ENCODE peak calls at places on chromosomes 13 and 19, in four cellular contexts. J is A549, L is SK-N-SH, X is HCT116. H is an unnamed sample.

GRCh38 chr19:47109541-47110375 is 3.8 kb downstream of the ZC3H4 start:
- DNase-seq in L (no peak), X (no peak), J (no peak), H (peak)

GRCh38 chr13:49023441-49023840 is 47.7 kb downstream of the FNDC3A start:
- DNase-seq in L (no peak), J (no peak), X (peak), H (peak)

GRCh38 chr13:98647121-98647520 is 70.2 kb upstream of the STK24 start:
- DNase-seq in X (no peak), J (no peak), L (no peak), H (no peak)

GRCh38 chr19:48752511-48753365 is at the start of gene FUT1:
- DNase-seq in L (peak), J (no peak), X (peak), H (no peak)

GRCh38 chr13:37058801-37059135 is 720 bp downstream of the SUPT20H start:
- DNase-seq in J (peak), L (peak), X (no peak), H (no peak)

GRCh38 chr13:53073711-53074110 is 45.1 kb downstream of the OLFM4 start:
- DNase-seq in J (no peak), X (no peak), L (no peak), H (no peak)

GRCh38 chr13:61202042-61202441 is 213.6 kb downstream of the PCDH20 start:
- DNase-seq in L (no peak), X (no peak), J (no peak), H (no peak)

GRCh38 chr13:84255226-84255625 is 373.0 kb upstream of the SLITRK1 start:
- DNase-seq in J (no peak), X (no peak), L (no peak), H (no peak)

GRCh38 chr19:13023666-13024065 is 28.4 kb downstream of the NFIX start:
- DNase-seq in J (no peak), X (no peak), L (peak), H (no peak)

GRCh38 chr13:66844933-66845332 is 385.2 kb downstream of the PCDH9 start:
- DNase-seq in X (no peak), J (no peak), L (no peak), H (no peak)

GRCh38 chr13:40130871-40131636 is 475.6 kb downstream of the COG6 start:
- DNase-seq in J (peak), L (no peak), X (peak), H (no peak)

DNA sequence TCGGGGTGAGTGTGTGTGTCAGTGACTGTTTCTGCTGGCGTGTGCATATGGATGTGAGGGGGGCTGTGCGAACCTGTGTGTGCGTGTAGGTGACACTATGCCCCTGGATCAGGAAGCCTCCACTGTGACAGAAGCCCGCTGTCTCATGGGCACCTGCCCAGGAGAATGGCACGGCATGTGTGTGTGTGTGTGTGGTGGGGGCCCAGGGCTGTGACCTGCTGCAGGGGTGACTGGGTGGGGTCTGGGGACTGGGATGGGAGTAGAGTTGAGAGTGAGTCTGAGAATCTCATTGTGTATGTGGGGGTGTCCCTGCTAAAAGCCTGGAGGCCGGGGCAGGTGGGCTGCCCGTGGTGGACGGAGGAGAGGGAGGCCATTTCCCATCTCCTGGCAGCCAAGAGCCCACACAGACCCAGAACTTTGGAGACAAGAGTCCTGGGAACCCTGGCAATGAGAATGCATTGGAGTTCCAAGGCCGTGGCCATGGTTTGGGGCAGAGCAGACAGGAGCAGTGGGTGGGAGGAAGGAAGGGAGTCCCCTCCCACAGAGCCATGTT is 6.4 kb upstream of the TPM4 start:
- DNase-seq in X (no peak), L (no peak), J (no peak), H (no peak)
- TF ChIP-seq RAD21 in X (no peak), L (no peak), J (no peak), H (no peak)

DNA sequence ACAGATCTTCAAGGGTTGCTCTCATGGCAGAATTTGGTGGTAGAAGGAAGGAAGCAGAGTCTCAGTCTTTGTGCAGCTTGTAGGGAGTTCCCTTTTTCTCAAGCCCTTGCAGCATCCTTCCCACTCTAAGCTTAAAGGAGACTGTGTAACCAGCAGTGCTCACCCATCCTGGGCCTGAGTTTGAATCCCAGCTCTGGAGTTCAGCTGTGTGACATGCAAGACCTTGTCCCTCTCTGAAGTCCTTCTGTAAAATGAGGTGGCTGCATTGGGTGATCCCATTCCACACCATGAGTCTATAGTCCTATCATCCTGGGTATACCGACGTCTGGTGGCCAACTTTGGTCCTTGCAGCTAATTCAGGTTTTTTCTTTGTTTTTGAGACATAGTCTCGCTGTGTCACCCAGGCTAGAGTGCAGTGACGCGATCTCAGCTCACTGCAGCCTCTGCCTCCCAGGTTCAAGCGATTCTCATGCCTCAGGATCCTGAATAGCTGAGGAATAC is 9.8 kb downstream of the SIGLEC10 start:
- DNase-seq in X (peak), J (peak), L (no peak), H (peak)
- TF ChIP-seq RAD21 in X (peak), J (peak), L (peak), H (peak)

GRCh38 chr13:111963031-111963430 is 103.9 kb upstream of the SOX1 start:
- DNase-seq in L (no peak), J (no peak), X (no peak), H (no peak)

GRCh38 chr13:111964411-111965035 is 102.4 kb upstream of the SOX1 start:
- DNase-seq in X (no peak), L (no peak), J (no peak), H (no peak)

GRCh38 chr13:111966969-111967368 is 100.0 kb upstream of the SOX1 start:
- DNase-seq in L (no peak), J (no peak), X (no peak), H (no peak)

GRCh38 chr13:111967572-111968201 is 99.3 kb upstream of the SOX1 start:
- DNase-seq in L (no peak), J (no peak), X (no peak), H (no peak)

DNA sequence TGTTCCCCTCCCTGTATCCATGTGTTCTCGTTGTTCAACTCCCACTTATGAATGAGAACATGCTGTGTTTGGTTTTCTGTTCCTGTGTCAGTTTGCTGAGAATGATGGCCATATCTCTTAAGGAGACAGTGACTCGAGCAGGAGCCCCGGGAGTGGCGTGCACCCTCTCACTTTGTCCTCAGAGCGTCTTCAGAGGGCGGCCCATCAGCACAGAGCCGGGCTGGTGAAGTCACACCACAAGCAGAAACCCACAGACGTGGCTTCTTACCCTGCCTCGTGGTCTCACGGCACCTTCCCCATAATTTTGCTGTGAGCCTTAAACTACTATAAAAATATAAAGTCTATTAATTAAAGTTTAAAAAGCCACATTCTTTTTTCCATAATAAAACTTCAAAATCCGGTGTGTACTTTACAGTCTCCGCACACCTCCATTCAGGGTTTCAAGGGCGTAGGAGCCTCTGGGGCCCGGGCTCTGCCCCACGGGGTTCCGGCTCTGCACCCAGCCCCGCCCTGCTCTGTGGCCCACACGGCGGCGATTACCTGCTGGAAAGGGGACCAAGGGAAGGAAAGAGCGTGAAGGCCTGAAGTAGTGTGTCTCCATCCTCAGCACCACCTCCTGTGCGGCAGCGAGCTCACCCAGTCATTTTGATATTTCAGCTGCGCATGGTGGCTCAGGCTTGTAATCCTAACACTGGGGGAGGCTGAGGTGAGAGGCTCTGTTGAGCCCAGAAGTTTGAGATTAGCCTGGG is 101.3 kb upstream of the SOX1 start:
- DNase-seq in L (no peak), J (no peak), X (no peak), H (no peak)
- TF ChIP-seq RAD21 in L (no peak), J (no peak), X (no peak), H (no peak)

GRCh38 chr13:81138353-81138995 is 797.5 kb upstream of the SPRY2 start:
- DNase-seq in L (no peak), X (no peak), J (no peak), H (no peak)
- TF ChIP-seq RAD21 in L (no peak), X (no peak), J (no peak), H (no peak)

GRCh38 chr13:41606646-41607045 is 149.3 kb downstream of the RGCC start:
- DNase-seq in L (no peak), X (no peak), J (no peak), H (no peak)

GRCh38 chr13:41605319-41606285 is 148.3 kb downstream of the RGCC start:
- DNase-seq in J (no peak), L (no peak), X (no peak), H (no peak)

GRCh38 chr13:41608111-41608510 is 150.8 kb downstream of the RGCC start:
- DNase-seq in X (no peak), J (no peak), L (peak), H (no peak)

GRCh38 chr13:41601718-41602445 is 144.5 kb downstream of the RGCC start:
- DNase-seq in L (no peak), X (no peak), J (no peak), H (no peak)

GRCh38 chr13:41603917-41604316 is 146.6 kb downstream of the RGCC start:
- DNase-seq in J (peak), X (peak), L (no peak), H (peak)
- TF ChIP-seq RAD21 in J (no peak), X (no peak), L (no peak), H (no peak)

DNA sequence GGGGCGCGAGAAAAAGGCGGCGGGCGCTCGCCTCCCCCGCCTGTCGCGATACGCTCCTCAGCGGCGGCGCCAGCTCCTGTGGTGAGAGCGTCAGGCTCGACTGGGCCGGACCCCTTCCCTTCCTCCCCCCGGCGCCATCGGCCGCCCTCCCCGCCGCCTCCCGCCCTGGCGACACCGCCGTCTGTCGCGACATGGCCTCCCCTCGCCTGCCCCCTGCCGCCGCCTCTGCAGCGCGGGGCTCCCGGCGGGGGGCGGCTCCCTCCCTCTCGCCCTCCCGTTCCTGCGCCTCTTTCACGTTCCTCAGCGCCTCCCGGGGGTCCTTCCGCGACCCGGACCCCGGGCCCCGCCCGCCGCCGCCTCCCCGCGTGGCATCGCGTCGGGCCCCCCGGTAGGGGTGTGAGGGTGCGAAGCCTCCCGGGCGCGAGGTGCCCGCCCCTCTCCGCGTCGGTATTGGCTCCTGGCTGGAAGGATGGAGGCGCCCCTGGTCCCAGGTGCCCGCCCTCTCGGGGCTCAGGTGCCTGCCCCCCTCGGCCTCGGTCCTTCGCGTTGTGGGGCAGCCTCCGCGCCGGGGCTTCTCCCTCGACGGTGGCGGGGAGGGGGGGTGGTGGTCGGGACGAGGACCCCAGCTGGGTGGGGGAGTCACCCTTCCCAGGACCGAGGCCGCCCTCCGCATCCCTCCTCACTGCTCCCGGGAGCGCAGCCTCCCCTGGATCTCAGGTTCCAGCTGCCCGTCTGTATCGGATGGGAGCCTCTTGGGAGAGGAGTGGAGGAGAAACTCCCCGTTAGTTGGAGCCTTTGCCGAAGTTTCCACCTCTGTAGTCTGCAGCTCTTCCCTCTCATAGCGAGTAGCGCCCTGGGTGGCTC is 583 bp downstream of the CNOT3 start:
- DNase-seq in L (peak), J (no peak), X (no peak), H (no peak)
- TF ChIP-seq RAD21 in L (no peak), J (no peak), X (no peak), H (no peak)

GRCh38 chr13:102131246-102131645 is 270.6 kb downstream of the FGF14 start:
- DNase-seq in J (no peak), L (no peak), X (no peak), H (no peak)
- TF ChIP-seq RAD21 in J (no peak), L (no peak), X (no peak), H (no peak)

GRCh38 chr13:32511482-32511881 is 27.1 kb downstream of the N4BP2L2 start:
- DNase-seq in X (no peak), L (peak), J (no peak), H (no peak)

DNA sequence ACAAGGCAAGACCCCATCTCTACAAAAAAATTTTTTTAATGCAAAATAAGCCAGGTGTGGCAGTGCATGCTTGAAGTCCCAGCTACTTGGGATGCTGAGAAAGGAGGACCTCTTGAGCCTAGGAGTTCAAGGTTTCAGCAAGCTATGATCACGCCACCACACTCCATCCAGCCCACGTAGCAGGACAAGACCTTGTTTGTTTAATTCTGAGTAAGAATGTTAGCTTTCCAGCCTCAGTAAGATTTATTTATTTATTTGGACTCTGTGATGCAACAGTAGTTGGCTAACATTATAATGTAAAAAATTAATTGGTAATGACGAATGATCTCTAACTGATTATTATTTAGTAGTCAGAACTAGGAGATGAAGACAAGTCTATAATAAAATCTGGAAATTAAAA is 23.3 kb downstream of the N4BP2L2 start:
- DNase-seq in J (no peak), L (no peak), X (no peak), H (peak)
- TF ChIP-seq RAD21 in J (no peak), L (no peak), X (no peak), H (no peak)

DNA sequence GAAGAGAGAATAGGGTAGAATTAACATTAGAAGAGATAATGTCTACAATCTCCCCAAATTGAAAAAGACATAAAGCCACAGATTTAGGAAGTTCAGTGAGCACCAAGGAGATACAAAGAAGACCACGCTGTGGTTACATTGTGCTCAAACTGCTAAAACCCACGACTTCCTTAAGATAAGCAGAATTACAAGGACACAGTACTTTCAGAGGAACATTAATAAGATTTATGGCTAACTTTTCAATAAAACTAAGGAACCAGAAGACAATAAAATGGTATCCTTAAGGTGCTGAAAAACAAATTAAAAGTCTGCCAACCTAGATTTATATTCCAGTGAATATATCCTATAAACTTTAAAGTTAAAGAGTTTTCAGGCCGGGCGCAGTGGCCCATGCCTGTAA is 7.4 kb upstream of the IL17D start:
- DNase-seq in J (no peak), X (no peak), L (no peak), H (no peak)
- TF ChIP-seq RAD21 in J (no peak), X (no peak), L (no peak), H (no peak)

H was measured in IMR-90.